ENCODE peak calls at places on chromosomes 12 and 14, in four cellular contexts. N is GM12878, V is H1, Z is HepG2. G is an unnamed sample.

GRCh38 chr14:93712079-93712837 is 76.0 kb downstream of the PRIMA1 start:
- DNase-seq in Z (no peak), N (no peak), V (no peak), G (no peak)

GRCh38 chr14:68748691-68749090 is 44.2 kb downstream of the ZFP36L1 start:
- DNase-seq in V (no peak), N (no peak), Z (no peak), G (no peak)

GRCh38 chr14:103103461-103104388 is 9.2 kb downstream of the EXOC3L4 start:
- DNase-seq in N (no peak), Z (peak; percentile 87), V (no peak), G (no peak)

GRCh38 chr14:75428230-75429104 is 645 bp downstream of the JDP2 start:
- DNase-seq in Z (no peak), V (no peak), N (no peak), G (no peak)

GRCh38 chr12:15423629-15424028 is 101.3 kb downstream of the PTPRO start:
- DNase-seq in N (no peak), Z (no peak), V (no peak), G (peak; percentile 30)

GRCh38 chr14:106185837-106186233 is 659.5 kb downstream of the TMEM121 start:
- DNase-seq in Z (no peak), N (no peak), V (no peak), G (no peak)

GRCh38 chr12:75480469-75480949 is at the start of gene GLIPR1:
- DNase-seq in V (no peak), N (peak; percentile 72), Z (peak; percentile 45), G (no peak)

GRCh38 chr14:78170203-78170602 is at the start of gene NRXN3:
- DNase-seq in Z (no peak), N (no peak), V (peak; percentile 56), G (peak; percentile 50)

GRCh38 chr14:68715032-68715924 is 77.6 kb downstream of the ZFP36L1 start:
- DNase-seq in N (no peak), V (no peak), Z (no peak), G (no peak)

GRCh38 chr12:111224196-111225066 is 144.5 kb downstream of the PHETA1 start:
- DNase-seq in N (no peak), Z (no peak), V (no peak), G (no peak)

GRCh38 chr14:69712637-69713088 is 54.3 kb upstream of the SRSF5 start:
- DNase-seq in N (no peak), V (no peak), Z (no peak), G (no peak)

GRCh38 chr12:88993655-88994054 is 358.6 kb downstream of the DUSP6 start:
- DNase-seq in Z (peak; percentile 36), V (no peak), N (no peak), G (peak; percentile 33)

GRCh38 chr12:67434653-67435375 is 165.7 kb downstream of the CAND1 start:
- DNase-seq in Z (peak; percentile 46), V (no peak), N (no peak), G (no peak)

GRCh38 chr14:83913466-83913865 is 1616.5 kb upstream of the FLRT2 start:
- DNase-seq in N (no peak), V (no peak), Z (no peak), G (no peak)

GRCh38 chr14:100192672-100193416 is 33.4 kb upstream of the DEGS2 start:
- DNase-seq in N (peak; percentile 96), V (peak; percentile 98), Z (peak; percentile 96), G (peak; percentile 95)

GRCh38 chr14:100192250-100192671 is 32.8 kb upstream of the DEGS2 start:
- DNase-seq in V (no peak), Z (no peak), N (no peak), G (no peak)

GRCh38 chr14:100188392-100189030 is 29.1 kb upstream of the DEGS2 start:
- DNase-seq in V (no peak), N (no peak), Z (peak; percentile 29), G (no peak)

GRCh38 chr14:100191584-100192249 is 32.3 kb upstream of the DEGS2 start:
- DNase-seq in V (no peak), Z (no peak), N (no peak), G (no peak)

DNA sequence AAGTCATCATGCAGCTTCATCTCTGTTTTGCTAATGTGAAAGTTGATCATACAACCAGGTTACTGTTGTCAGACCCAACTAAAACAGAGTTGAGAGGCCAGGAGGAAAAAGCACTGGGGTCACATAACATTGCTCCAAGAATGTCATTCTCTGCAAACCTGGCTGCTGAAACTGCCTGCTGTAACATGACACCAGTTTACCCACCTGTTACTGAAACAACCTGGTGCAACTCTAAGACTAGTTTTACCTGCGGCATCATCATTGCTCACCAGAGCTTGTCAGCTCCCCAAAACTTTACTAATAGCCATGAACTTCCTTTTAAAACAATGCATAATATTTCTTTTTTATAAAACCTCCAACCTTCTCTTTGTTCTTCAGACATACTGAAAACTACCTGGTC is 30.7 kb upstream of the DEGS2 start:
- DNase-seq in Z (no peak), N (no peak), V (no peak), G (no peak)
- TF ChIP-seq SUZ12 in Z (no peak), N (no peak), V (no peak), G (no peak)

GRCh38 chr12:6161124-6161882 is 36.8 kb upstream of the VWF start:
- DNase-seq in Z (no peak), N (no peak), V (no peak), G (no peak)

GRCh38 chr12:6154730-6155459 is 30.4 kb upstream of the VWF start:
- DNase-seq in V (no peak), N (no peak), Z (no peak), G (no peak)

GRCh38 chr12:6158749-6159148 is 34.3 kb upstream of the VWF start:
- DNase-seq in N (no peak), V (no peak), Z (no peak), G (no peak)

GRCh38 chr12:6157482-6157881 is 33.0 kb upstream of the VWF start:
- DNase-seq in Z (no peak), N (no peak), V (no peak), G (no peak)

DNA sequence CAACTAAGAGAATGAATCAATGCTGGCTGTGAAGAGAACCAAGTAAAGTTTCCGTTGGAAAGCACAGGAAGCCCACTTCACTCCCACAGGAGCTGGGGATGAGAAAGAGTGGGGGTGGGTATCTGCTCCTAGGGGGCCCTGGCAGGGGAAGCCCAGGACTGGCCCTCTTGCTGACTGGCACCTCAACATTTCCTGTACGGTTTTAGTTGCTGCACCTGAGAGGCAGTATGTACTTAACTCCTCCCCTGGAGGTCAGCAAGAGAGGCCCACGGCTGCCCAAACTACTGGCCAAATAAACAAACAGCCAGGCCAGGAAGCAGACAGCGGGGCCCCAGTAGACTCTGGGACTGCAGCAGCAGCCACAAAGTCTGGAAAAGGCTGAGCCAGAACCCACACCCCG is 33.8 kb upstream of the VWF start:
- DNase-seq in V (no peak), N (no peak), Z (peak; percentile 34), G (no peak)
- H3K9ac ChIP-seq in V (no peak overlapping the region), N (no peak overlapping the region), Z (no peak overlapping the region), G (no peak overlapping the region)

GRCh38 chr14:51035611-51036192 is 59.2 kb downstream of the TRIM9 start:
- DNase-seq in V (no peak), Z (peak; percentile 70), N (no peak), G (no peak)
- TF ChIP-seq SUZ12 in V (no peak), Z (no peak), N (no peak), G (no peak)

GRCh38 chr12:21941522-21942376 is 523 bp upstream of the ABCC9 start:
- DNase-seq in V (no peak), Z (no peak), N (no peak), G (peak; percentile 68)

GRCh38 chr12:21940549-21940948 is 677 bp downstream of the ABCC9 start:
- DNase-seq in Z (no peak), V (no peak), N (no peak), G (peak; percentile 16)

GRCh38 chr12:21942377-21942703 is 1.1 kb upstream of the ABCC9 start:
- DNase-seq in N (no peak), Z (no peak), V (no peak), G (no peak)

GRCh38 chr12:21939435-21939834 is 1.8 kb downstream of the ABCC9 start:
- DNase-seq in V (no peak), Z (no peak), N (no peak), G (peak; percentile 9)

GRCh38 chr12:21940972-21941521 is at the start of gene ABCC9:
- DNase-seq in Z (no peak), N (no peak), V (no peak), G (peak; percentile 65)
- H3K9ac ChIP-seq in Z (no peak within 1 kb of the TSS), N (no peak within 1 kb of the TSS), V (no peak within 1 kb of the TSS), G (peak within 1 kb of the TSS; percentile 72)

DNA sequence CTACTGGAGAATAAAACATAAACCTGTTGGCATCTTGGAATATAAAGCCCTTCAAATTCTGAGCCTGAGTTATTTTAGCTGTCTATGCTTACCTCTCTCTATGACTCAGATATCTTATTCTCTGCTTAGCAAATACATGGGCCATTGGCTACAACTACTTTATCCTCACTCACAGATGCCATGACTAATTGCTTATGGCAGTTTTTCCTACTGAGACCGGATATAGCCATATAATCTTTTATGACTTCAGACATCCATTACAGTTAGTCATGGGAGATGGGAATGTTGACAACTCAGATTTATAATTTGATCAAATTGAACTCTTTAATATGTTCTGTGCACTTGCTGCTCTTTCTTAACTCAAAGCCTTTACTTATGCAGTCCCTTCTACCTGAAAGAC is 502.4 kb upstream of the ATP2B1 start:
- DNase-seq in N (no peak), Z (no peak), V (no peak), G (no peak)
- TF ChIP-seq SUZ12 in N (no peak), Z (no peak), V (no peak), G (no peak)

GRCh38 chr12:12466157-12466556 is 96.5 kb downstream of the DUSP16 start:
- DNase-seq in Z (no peak), N (no peak), V (no peak), G (no peak)

GRCh38 chr12:12468575-12468974 is 94.1 kb downstream of the DUSP16 start:
- DNase-seq in N (no peak), V (no peak), Z (no peak), G (no peak)

GRCh38 chr12:12467222-12467621 is 95.4 kb downstream of the DUSP16 start:
- DNase-seq in Z (no peak), V (no peak), N (no peak), G (no peak)

GRCh38 chr12:12469386-12469785 is 93.3 kb downstream of the DUSP16 start:
- DNase-seq in N (no peak), V (no peak), Z (no peak), G (no peak)

GRCh38 chr12:12467701-12468218 is 94.9 kb downstream of the DUSP16 start:
- DNase-seq in V (no peak), Z (no peak), N (no peak), G (no peak)
- H3K9ac ChIP-seq in V (no peak overlapping the region), Z (no peak overlapping the region), N (no peak overlapping the region), G (no peak overlapping the region)

DNA sequence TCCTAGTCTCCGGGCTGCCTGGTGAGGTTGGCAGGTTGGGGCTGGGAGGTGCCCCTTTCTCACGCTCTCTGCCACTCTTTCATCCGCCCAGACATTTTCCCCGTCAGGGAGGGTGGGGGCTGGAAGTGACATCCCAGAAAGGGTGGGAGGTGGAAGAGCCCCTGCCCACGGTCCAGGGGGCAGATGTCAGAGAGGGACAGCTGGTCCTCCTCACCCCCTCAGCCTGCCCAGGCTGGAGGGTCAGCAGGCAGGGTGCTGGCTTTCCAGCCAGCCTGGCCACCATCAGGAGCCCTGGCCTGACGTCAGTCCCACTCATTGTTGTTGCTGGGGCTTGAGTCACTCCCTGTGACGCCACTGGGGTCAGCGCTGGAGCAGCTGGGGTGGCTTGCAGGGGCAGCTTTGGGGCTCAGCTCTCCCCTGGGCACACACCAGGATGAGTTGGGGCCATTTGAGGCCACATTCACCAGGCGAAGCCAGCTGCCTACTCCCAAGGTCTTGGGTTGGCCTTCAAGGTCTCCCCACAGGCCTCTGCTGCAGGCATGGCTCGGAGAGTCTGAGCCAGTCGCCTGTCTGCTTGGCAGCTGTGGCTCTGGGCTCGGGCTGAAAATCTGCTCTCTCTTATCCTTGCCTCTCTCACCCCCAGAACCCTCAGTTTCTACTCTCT is 5.7 kb upstream of the ATG101 start:
- DNase-seq in Z (no peak), N (no peak), V (no peak), G (no peak)
- TF ChIP-seq SUZ12 in Z (no peak), N (no peak), V (no peak), G (no peak)

G was measured in NT2/D1.